ENCODE peak calls at places on chromosomes 12 and 14, in eight cellular contexts. I, R, O, H, K, X, V and E are unnamed samples.

GRCh38 chr14:72513994-72514659 is 379.8 kb downstream of the DPF3 start:
- DNase-seq in I (peak; percentile 29), R (no peak), O (peak; percentile 42), H (no peak), K (no peak), X (peak; percentile 66), V (no peak), E (peak; percentile 48)

GRCh38 chr12:105275997-105276760 is 40.2 kb upstream of the APPL2 start:
- DNase-seq in I (no peak), R (no peak), O (no peak), H (no peak), K (no peak), X (no peak), V (no peak), E (peak; percentile 80)

GRCh38 chr14:80215756-80216581 is 4.7 kb upstream of the DIO2 start:
- DNase-seq in I (no peak), R (peak; percentile 30), O (no peak), H (no peak), K (no peak), X (peak; percentile 66), V (peak; percentile 18), E (peak; percentile 87)

GRCh38 chr12:107014050-107014449 is 27.1 kb upstream of the MTERF2 start:
- DNase-seq in I (peak; percentile 41), R (peak; percentile 43), O (no peak), H (peak; percentile 63), K (no peak), X (no peak), V (peak; percentile 85), E (peak; percentile 96)

GRCh38 chr14:103871596-103872480 is 24.5 kb upstream of the PPP1R13B start:
- DNase-seq in I (no peak), R (peak; percentile 91), O (no peak), H (peak; percentile 89), K (no peak), X (peak; percentile 46), V (peak; percentile 90), E (peak; percentile 58)

GRCh38 chr14:56150645-56151345 is 32.6 kb downstream of the PELI2 start:
- DNase-seq in I (no peak), R (no peak), O (no peak), H (no peak), K (no peak), X (no peak), V (no peak), E (no peak)

GRCh38 chr12:79415754-79416435 is 274.9 kb downstream of the PAWR start:
- DNase-seq in I (peak; percentile 73), R (peak; percentile 34), O (no peak), H (no peak), K (no peak), X (no peak), V (peak; percentile 57), E (peak; percentile 87)

GRCh38 chr12:13167226-13167625 is 29.3 kb upstream of the EMP1 start:
- DNase-seq in I (peak; percentile 81), R (no peak), O (peak; percentile 43), H (no peak), K (no peak), X (no peak), V (no peak), E (peak; percentile 90)

GRCh38 chr12:49515266-49515665 is 23.6 kb upstream of the KCNH3 start:
- DNase-seq in I (peak; percentile 73), R (no peak), O (peak; percentile 83), H (no peak), K (no peak), X (peak; percentile 74), V (no peak), E (peak; percentile 84)

GRCh38 chr12:112879191-112879705 is 27.5 kb upstream of the OAS1 start:
- DNase-seq in I (no peak), R (no peak), O (no peak), H (no peak), K (no peak), X (no peak), V (no peak), E (no peak)

GRCh38 chr12:117865505-117865904 is 103.3 kb downstream of the KSR2 start:
- DNase-seq in I (no peak), R (no peak), O (no peak), H (no peak), K (no peak), X (no peak), V (no peak), E (no peak)

GRCh38 chr12:117968084-117968789 is 553 bp downstream of the KSR2 start:
- DNase-seq in I (no peak), R (no peak), O (no peak), H (no peak), K (no peak), X (no peak), V (no peak), E (no peak)

GRCh38 chr12:130212384-130212783 is 50.1 kb downstream of the FZD10 start:
- DNase-seq in I (no peak), R (no peak), O (no peak), H (no peak), K (no peak), X (no peak), V (no peak), E (no peak)

GRCh38 chr14:31510222-31510621 is 22.4 kb upstream of the GPR33 start:
- DNase-seq in I (peak; percentile 20), R (no peak), O (peak; percentile 38), H (no peak), K (no peak), X (peak; percentile 37), V (no peak), E (peak; percentile 39)

GRCh38 chr12:7154901-7155470 is 24.8 kb downstream of the CLSTN3 start:
- DNase-seq in I (no peak), R (no peak), O (no peak), H (no peak), K (no peak), X (no peak), V (no peak), E (no peak)

GRCh38 chr14:68084256-68084655 is 264.7 kb downstream of the RAD51B start:
- DNase-seq in I (no peak), R (no peak), O (peak; percentile 29), H (no peak), K (no peak), X (peak; percentile 44), V (no peak), E (no peak)
- TF ChIP-seq CTCF in I (peak; percentile 28), R (no peak), O (peak; percentile 20), H (no peak), K (no peak), X (peak; percentile 15), V (no peak), E (peak; percentile 24)

DNA sequence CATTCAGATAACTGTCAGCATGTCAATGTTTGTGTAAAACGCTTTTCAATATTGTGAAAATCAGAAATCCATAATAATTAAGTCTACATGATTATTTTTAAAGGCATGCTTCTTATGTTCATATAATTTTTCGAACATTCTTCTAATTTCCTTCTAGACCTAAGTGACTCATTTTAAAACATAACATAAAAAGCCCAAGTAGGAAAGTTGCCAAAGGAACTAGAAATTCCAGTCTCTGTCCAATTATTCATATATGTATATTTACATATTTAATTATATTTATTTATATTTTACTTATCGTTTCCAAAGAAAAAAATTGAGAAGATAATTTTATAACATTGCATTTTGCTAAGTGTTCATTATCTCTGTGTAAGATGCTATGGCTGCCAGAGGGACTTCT is 110.4 kb downstream of the TMTC1 start:
- DNase-seq in I (peak; percentile 24), R (no peak), O (peak; percentile 44), H (no peak), K (no peak), X (peak; percentile 38), V (no peak), E (peak; percentile 53)
- TF ChIP-seq CTCF in I (no peak), R (no peak), O (no peak), H (no peak), K (no peak), X (no peak), V (no peak), E (no peak)

GRCh38 chr12:53563452-53563851 is 56.2 kb upstream of the NPFF start:
- DNase-seq in I (no peak), R (no peak), O (no peak), H (no peak), K (no peak), X (no peak), V (no peak), E (no peak)

GRCh38 chr12:53560912-53561589 is 53.8 kb upstream of the NPFF start:
- DNase-seq in I (no peak), R (no peak), O (no peak), H (no peak), K (no peak), X (no peak), V (no peak), E (no peak)

GRCh38 chr12:53561590-53561953 is 54.3 kb upstream of the NPFF start:
- DNase-seq in I (peak; percentile 81), R (no peak), O (peak; percentile 93), H (no peak), K (no peak), X (peak; percentile 88), V (no peak), E (peak; percentile 84)

GRCh38 chr12:53558631-53559030 is 51.3 kb upstream of the NPFF start:
- DNase-seq in I (no peak), R (no peak), O (no peak), H (no peak), K (no peak), X (no peak), V (no peak), E (no peak)

DNA sequence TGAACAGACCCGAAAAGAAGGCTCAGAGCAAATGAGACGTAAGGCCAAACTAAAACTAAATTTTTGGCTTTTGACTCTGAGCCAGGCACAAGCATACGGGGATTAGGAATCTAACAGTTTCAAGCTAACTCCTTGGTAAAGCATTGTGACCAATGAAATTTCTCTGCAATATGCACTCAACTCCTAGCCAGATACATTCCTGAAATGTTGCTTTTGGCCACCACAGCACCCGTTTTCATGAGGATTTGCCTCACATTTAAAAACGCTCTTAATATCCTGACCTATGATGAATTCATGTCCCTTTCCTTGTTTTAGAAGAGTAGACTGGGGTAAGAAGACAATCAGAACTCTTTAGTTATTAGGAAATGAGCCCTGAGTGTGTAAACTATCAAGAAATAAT is 53.1 kb upstream of the NPFF start:
- DNase-seq in I (no peak), R (no peak), O (peak; percentile 84), H (no peak), K (no peak), X (peak; percentile 92), V (no peak), E (no peak)
- TF ChIP-seq CTCF in I (no peak), R (no peak), O (no peak), H (no peak), K (no peak), X (no peak), V (no peak), E (no peak)

GRCh38 chr12:10904686-10905085 is 4.7 kb downstream of the TAS2R13 start:
- DNase-seq in I (no peak), R (no peak), O (no peak), H (no peak), K (no peak), X (no peak), V (no peak), E (no peak)

GRCh38 chr12:10900530-10900929 is 8.8 kb downstream of the TAS2R13 start:
- DNase-seq in I (no peak), R (no peak), O (no peak), H (no peak), K (no peak), X (no peak), V (no peak), E (peak; percentile 69)

GRCh38 chr12:10896854-10897253 is 12.5 kb downstream of the TAS2R13 start:
- DNase-seq in I (no peak), R (no peak), O (no peak), H (no peak), K (no peak), X (no peak), V (no peak), E (no peak)

GRCh38 chr12:10900972-10901371 is 8.4 kb downstream of the TAS2R13 start:
- DNase-seq in I (no peak), R (no peak), O (no peak), H (no peak), K (no peak), X (no peak), V (no peak), E (peak; percentile 7)

GRCh38 chr12:10901427-10901826 is 7.9 kb downstream of the TAS2R13 start:
- DNase-seq in I (peak; percentile 40), R (no peak), O (no peak), H (no peak), K (no peak), X (peak; percentile 6), V (no peak), E (peak; percentile 59)
- TF ChIP-seq CTCF in I (peak; percentile 44), R (no peak), O (no peak), H (no peak), K (no peak), X (no peak), V (no peak), E (peak; percentile 44)